ENCODE peak calls at places on chromosomes 5 and 9, in eight cellular contexts. L is ovary, C is A549, S is tibial nerve, R is heart right ventricle, I is fibroblast of villous mesenchyme, H is astrocyte, W is mammary epithelial cell. D is an unnamed sample.

GRCh38 chr9:81767921-81768320 is 78.6 kb upstream of the TLE1 start:
- DNase-seq in L (no peak), C (no peak), S (no peak), R (no peak), I (no peak), H (no peak), W (no peak), D (no peak)

GRCh38 chr5:71014186-71014585 is 11.0 kb downstream of the NAIP start:
- DNase-seq in L (no peak), C (no peak), S (no peak), R (no peak), I (no peak), H (no peak), W (no peak), D (no peak)

GRCh38 chr5:100683881-100684280 is 148.7 kb downstream of the FAM174A start:
- DNase-seq in L (no peak), C (no peak), S (no peak), R (no peak), I (no peak), H (no peak), W (no peak), D (no peak)

GRCh38 chr5:145946112-145946861 is 9.9 kb downstream of the SH3RF2 start:
- DNase-seq in L (no peak), C (peak), S (no peak), R (peak), I (peak), H (peak), W (peak), D (peak)

GRCh38 chr5:158970569-158971014 is 129.1 kb downstream of the EBF1 start:
- DNase-seq in L (no peak), C (no peak), S (no peak), R (no peak), I (peak), H (peak), W (peak), D (no peak)

GRCh38 chr5:67511911-67512310 is 315.3 kb upstream of the CD180 start:
- DNase-seq in L (no peak), C (no peak), S (no peak), R (no peak), I (no peak), H (no peak), W (no peak), D (no peak)

GRCh38 chr9:128702949-128703615 is 779 bp downstream of the PKN3 start:
- DNase-seq in L (no peak), C (peak), S (no peak), R (peak), I (no peak), H (no peak), W (no peak), D (no peak)

GRCh38 chr5:141603912-141604311 is 14.9 kb downstream of the DIAPH1 start:
- DNase-seq in L (no peak), C (no peak), S (no peak), R (no peak), I (no peak), H (no peak), W (no peak), D (no peak)

GRCh38 chr5:38258319-38259061 is at the start of gene EGFLAM:
- DNase-seq in L (peak), C (peak), S (no peak), R (peak), I (no peak), H (no peak), W (peak), D (no peak)

GRCh38 chr5:43193952-43194321 is 1.9 kb downstream of the NIM1K start:
- DNase-seq in L (no peak), C (no peak), S (no peak), R (no peak), I (no peak), H (no peak), W (no peak), D (no peak)

GRCh38 chr5:126538579-126538978 is 56.4 kb downstream of the ALDH7A1 start:
- DNase-seq in L (no peak), C (no peak), S (no peak), R (no peak), I (no peak), H (no peak), W (no peak), D (no peak)

GRCh38 chr9:37916471-37917314 is 12.8 kb upstream of the SLC25A51 start:
- DNase-seq in L (peak), C (no peak), S (no peak), R (no peak), I (no peak), H (no peak), W (no peak), D (no peak)

GRCh38 chr5:131637694-131638093 is 2.7 kb upstream of the RAPGEF6 start:
- DNase-seq in L (no peak), C (no peak), S (no peak), R (no peak), I (no peak), H (no peak), W (no peak), D (no peak)

GRCh38 chr5:45279109-45279508 is 417.1 kb downstream of the HCN1 start:
- DNase-seq in L (no peak), C (no peak), S (no peak), R (no peak), I (no peak), H (no peak), W (no peak), D (no peak)

GRCh38 chr5:90386099-90386710 is 23.4 kb downstream of the CETN3 start:
- DNase-seq in L (no peak), C (peak), S (no peak), R (no peak), I (peak), H (peak), W (no peak), D (peak)

GRCh38 chr5:41908374-41909079 is 4.4 kb downstream of the RIMOC1 start:
- DNase-seq in L (no peak), C (no peak), S (no peak), R (no peak), I (peak), H (peak), W (peak), D (peak)

GRCh38 chr9:129253820-129254381 is 75.8 kb upstream of the IER5L start:
- DNase-seq in L (peak), C (no peak), S (no peak), R (peak), I (peak), H (no peak), W (no peak), D (no peak)

GRCh38 chr9:79902937-79903600 is 331.3 kb downstream of the TLE4 start:
- DNase-seq in L (no peak), C (no peak), S (no peak), R (no peak), I (no peak), H (peak), W (no peak), D (no peak)

GRCh38 chr5:135126688-135127603 is 92.9 kb upstream of the PITX1 start:
- DNase-seq in L (no peak), C (peak), S (no peak), R (no peak), I (no peak), H (no peak), W (no peak), D (no peak)

GRCh38 chr5:71601222-71602026 is 14.3 kb downstream of the MCCC2 start:
- DNase-seq in L (no peak), C (peak), S (no peak), R (no peak), I (peak), H (peak), W (peak), D (peak)

GRCh38 chr9:14096182-14096922 is 217.6 kb downstream of the NFIB start:
- DNase-seq in L (no peak), C (peak), S (no peak), R (no peak), I (peak), H (peak), W (peak), D (peak)

GRCh38 chr5:138820695-138821094 is 54.4 kb downstream of the LRRTM2 start:
- DNase-seq in L (no peak), C (no peak), S (no peak), R (no peak), I (no peak), H (no peak), W (no peak), D (no peak)

GRCh38 chr5:40021007-40021406 is 596.2 kb upstream of the DAB2 start:
- DNase-seq in L (no peak), C (no peak), S (no peak), R (no peak), I (no peak), H (no peak), W (no peak), D (no peak)

GRCh38 chr9:34218452-34218851 is 39.6 kb downstream of the UBAP1 start:
- DNase-seq in L (no peak), C (peak), S (no peak), R (no peak), I (no peak), H (no peak), W (no peak), D (peak)

GRCh38 chr5:61289669-61290363 is 42.2 kb upstream of the ZSWIM6 start:
- DNase-seq in L (no peak), C (no peak), S (no peak), R (no peak), I (no peak), H (no peak), W (no peak), D (no peak)

GRCh38 chr5:74187757-74188156 is 452.8 kb downstream of the ENC1 start:
- DNase-seq in L (no peak), C (no peak), S (no peak), R (no peak), I (no peak), H (no peak), W (no peak), D (no peak)

GRCh38 chr9:89047667-89048066 is 56.4 kb downstream of the S1PR3 start:
- DNase-seq in L (no peak), C (no peak), S (no peak), R (no peak), I (no peak), H (no peak), W (no peak), D (no peak)

GRCh38 chr9:89044881-89045280 is 53.6 kb downstream of the S1PR3 start:
- DNase-seq in L (no peak), C (no peak), S (no peak), R (no peak), I (no peak), H (no peak), W (no peak), D (no peak)

GRCh38 chr9:89046832-89047231 is 55.6 kb downstream of the S1PR3 start:
- DNase-seq in L (no peak), C (no peak), S (peak), R (no peak), I (no peak), H (peak), W (no peak), D (peak)

GRCh38 chr9:89051421-89051820 is 60.2 kb downstream of the S1PR3 start:
- DNase-seq in L (no peak), C (no peak), S (no peak), R (no peak), I (no peak), H (no peak), W (no peak), D (no peak)

DNA sequence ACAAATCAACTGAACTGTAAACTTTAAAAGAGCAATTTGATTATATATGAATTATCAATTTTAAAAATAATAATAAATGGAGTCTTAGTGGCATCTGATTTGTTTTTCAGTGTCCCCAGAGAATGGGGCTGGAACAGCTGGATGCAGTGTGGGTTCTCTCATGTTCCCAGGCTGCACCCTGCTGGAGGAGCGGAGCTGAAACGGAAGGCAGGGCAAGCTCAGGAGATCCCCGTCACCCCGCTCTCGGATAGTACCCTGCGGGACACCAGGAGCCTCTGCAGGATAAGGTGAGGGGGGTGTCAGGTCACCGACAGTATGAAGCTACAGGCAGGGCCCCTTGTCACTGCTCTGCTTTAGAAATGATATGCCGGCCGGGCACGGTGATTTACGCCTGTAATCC is 57.3 kb downstream of the S1PR3 start:
- DNase-seq in L (no peak), C (no peak), S (no peak), R (no peak), I (no peak), H (no peak), W (no peak), D (no peak)
- TF ChIP-seq CTCF in L (no peak), C (no peak), S (no peak), R (no peak), I (no peak), H (no peak), W (no peak), D (no peak)

GRCh38 chr5:17951392-17952169 is 317.3 kb downstream of the TAF11L14 start:
- DNase-seq in L (no peak), C (peak), S (no peak), R (no peak), I (no peak), H (no peak), W (peak), D (no peak)
- H3K4me3 ChIP-seq in L (no peak), C (peak), S (no peak), R (no peak), I (no peak), H (no peak), W (no peak), D (no peak)

GRCh38 chr5:178437296-178438075 is 152.7 kb downstream of the COL23A1 start:
- DNase-seq in L (no peak), C (no peak), S (no peak), R (no peak), I (no peak), H (no peak), W (no peak), D (no peak)
- TF ChIP-seq CTCF in L (no peak), C (no peak), S (no peak), R (no peak), I (no peak), H (no peak), W (no peak), D (no peak)

GRCh38 chr5:177142778-177143177 is 9.2 kb downstream of the NSD1 start:
- DNase-seq in L (no peak), C (no peak), S (no peak), R (no peak), I (no peak), H (no peak), W (no peak), D (no peak)
- H3K4me3 ChIP-seq in L (no peak), C (no peak), S (no peak), R (no peak), I (no peak), H (no peak), W (no peak), D (no peak)

GRCh38 chr5:110496276-110496675 is 230.2 kb downstream of the TMEM232 start:
- DNase-seq in L (no peak), C (no peak), S (no peak), R (no peak), I (no peak), H (no peak), W (no peak), D (peak)
- TF ChIP-seq CTCF in L (no peak), C (no peak), S (no peak), R (no peak), I (no peak), H (no peak), W (peak), D (peak)

GRCh38 chr9:134071149-134071548 is 3.3 kb upstream of the BRD3 start:
- DNase-seq in L (no peak), C (no peak), S (no peak), R (no peak), I (no peak), H (no peak), W (no peak), D (no peak)

GRCh38 chr9:134066923-134067851 is 639 bp downstream of the BRD3 start:
- DNase-seq in L (no peak), C (peak), S (no peak), R (no peak), I (peak), H (no peak), W (peak), D (peak)

GRCh38 chr9:134068742-134069535 is 1.1 kb upstream of the BRD3 start:
- DNase-seq in L (no peak), C (no peak), S (no peak), R (no peak), I (peak), H (no peak), W (no peak), D (no peak)

GRCh38 chr9:134067904-134068741 is at the start of gene BRD3:
- DNase-seq in L (peak), C (peak), S (peak), R (peak), I (peak), H (peak), W (peak), D (peak)

GRCh38 chr9:134069536-134070399 is 1.9 kb upstream of the BRD3 start:
- DNase-seq in L (no peak), C (no peak), S (no peak), R (no peak), I (no peak), H (no peak), W (no peak), D (no peak)
- H3K4me3 ChIP-seq in L (no peak), C (no peak), S (no peak), R (no peak), I (no peak), H (no peak), W (no peak), D (no peak)

GRCh38 chr5:52989781-52990530 is 804 bp downstream of the ITGA2 start:
- DNase-seq in L (peak), C (no peak), S (peak), R (peak), I (peak), H (no peak), W (no peak), D (peak)
- TF ChIP-seq CTCF in L (no peak), C (peak), S (no peak), R (peak), I (peak), H (peak), W (peak), D (peak)

DNA sequence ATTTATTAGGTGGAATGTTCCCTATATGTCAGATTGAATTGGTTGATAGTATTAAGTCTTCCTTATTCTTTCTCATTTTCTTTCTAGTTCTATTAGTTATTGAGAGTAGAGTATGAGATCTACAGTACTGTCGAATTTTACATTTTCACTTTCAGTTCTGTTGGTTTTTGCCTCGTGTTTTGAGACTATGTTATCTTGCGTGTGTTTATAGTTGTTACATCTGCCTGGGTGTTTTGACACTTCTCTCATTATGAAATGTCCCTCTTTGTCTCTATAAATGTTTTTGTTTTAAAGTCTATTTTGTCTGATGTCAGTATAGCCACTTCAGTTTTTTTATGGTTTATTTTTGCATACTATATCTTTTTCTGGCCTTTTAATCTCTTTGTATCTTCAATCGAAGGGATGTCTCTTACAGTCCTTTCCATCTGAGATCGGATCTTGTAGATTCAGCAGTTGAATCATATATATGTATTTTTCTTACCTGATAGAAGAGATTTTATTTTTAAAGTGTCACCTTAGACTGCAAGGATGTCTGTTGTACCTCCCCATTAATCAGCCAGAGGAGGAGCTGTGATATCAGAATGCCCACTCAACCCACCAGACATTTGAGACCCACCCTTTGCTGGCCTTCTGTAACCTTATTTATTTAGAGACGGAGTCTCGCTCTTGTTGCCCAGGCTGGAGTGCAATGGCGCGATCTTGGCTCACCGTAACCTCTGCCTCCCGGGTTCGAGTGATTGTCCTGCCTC is 20.7 kb downstream of the EHMT1 start:
- DNase-seq in L (no peak), C (no peak), S (no peak), R (no peak), I (peak), H (no peak), W (no peak), D (peak)
- H3K4me3 ChIP-seq in L (peak), C (no peak), S (peak), R (no peak), I (peak), H (no peak), W (no peak), D (peak)

GRCh38 chr9:84761137-84761808 is 91.7 kb downstream of the NTRK2 start:
- DNase-seq in L (no peak), C (no peak), S (no peak), R (no peak), I (no peak), H (no peak), W (no peak), D (no peak)
- TF ChIP-seq CTCF in L (no peak), C (no peak), S (no peak), R (no peak), I (no peak), H (no peak), W (no peak), D (no peak)

GRCh38 chr5:3715048-3715447 is 119.4 kb downstream of the IRX1 start:
- DNase-seq in L (no peak), C (no peak), S (peak), R (peak), I (no peak), H (no peak), W (no peak), D (no peak)

GRCh38 chr5:3709724-3710348 is 114.2 kb downstream of the IRX1 start:
- DNase-seq in L (no peak), C (no peak), S (no peak), R (no peak), I (no peak), H (no peak), W (no peak), D (no peak)

GRCh38 chr5:3709058-3709723 is 113.6 kb downstream of the IRX1 start:
- DNase-seq in L (no peak), C (no peak), S (no peak), R (no peak), I (no peak), H (no peak), W (no peak), D (no peak)
- H3K4me3 ChIP-seq in L (no peak), C (no peak), S (no peak), R (no peak), I (no peak), H (no peak), W (no peak), D (no peak)